ENCODE peak calls at places on chromosomes 7 and 10, in seven cellular contexts. B is AG04449, P is HCT116, H is AG09309, L is HepG2, O is esophagus squamous epithelium, K is ovary. J is an unnamed sample.

GRCh38 chr7:116772423-116772852 is 89.9 kb upstream of the CAPZA2 start:
- DNase-seq in B (no peak), P (peak), H (no peak), L (peak), O (no peak), K (no peak), J (peak)

GRCh38 chr7:33979807-33980355 is 74.5 kb downstream of the BMPER start:
- DNase-seq in B (peak), P (no peak), H (peak), L (peak), O (no peak), K (no peak), J (peak)

GRCh38 chr7:106736508-106737201 is 75.7 kb upstream of the CCDC71L start:
- DNase-seq in B (peak), P (peak), H (peak), L (peak), O (no peak), K (no peak), J (peak)

GRCh38 chr10:77601488-77601887 is 36.1 kb downstream of the KCNMA1 start:
- DNase-seq in B (no peak), P (no peak), H (no peak), L (no peak), O (no peak), K (peak), J (peak)

GRCh38 chr7:73565675-73566342 is 8.3 kb upstream of the BCL7B start:
- DNase-seq in B (no peak), P (no peak), H (no peak), L (no peak), O (no peak), K (no peak), J (no peak)

GRCh38 chr7:47458486-47458885 is 123.4 kb downstream of the TNS3 start:
- DNase-seq in B (no peak), P (no peak), H (no peak), L (no peak), O (no peak), K (no peak), J (no peak)

GRCh38 chr7:20327047-20327446 is 3.7 kb upstream of the ITGB8 start:
- DNase-seq in B (no peak), P (no peak), H (no peak), L (no peak), O (no peak), K (no peak), J (peak)

GRCh38 chr7:140005754-140006503 is 56.8 kb downstream of the PARP12 start:
- DNase-seq in B (no peak), P (peak), H (no peak), L (peak), O (no peak), K (no peak), J (no peak)

GRCh38 chr10:79400567-79401004 is 44.8 kb downstream of the ZCCHC24 start:
- DNase-seq in B (no peak), P (peak), H (no peak), L (peak), O (no peak), K (no peak), J (peak)

GRCh38 chr10:91887075-91887899 is 22.0 kb downstream of the FGFBP3 start:
- DNase-seq in B (no peak), P (no peak), H (no peak), L (peak), O (no peak), K (peak), J (no peak)

GRCh38 chr10:3395487-3395886 is 222.9 kb upstream of the PITRM1 start:
- DNase-seq in B (no peak), P (no peak), H (no peak), L (no peak), O (no peak), K (no peak), J (no peak)

GRCh38 chr7:29854257-29854938 is 48.1 kb downstream of the WIPF3 start:
- DNase-seq in B (no peak), P (no peak), H (no peak), L (no peak), O (no peak), K (no peak), J (no peak)

GRCh38 chr7:4744391-4745264 is 30.8 kb upstream of the AP5Z1 start:
- DNase-seq in B (peak), P (peak), H (peak), L (peak), O (peak), K (peak), J (peak)

GRCh38 chr7:1897861-1898627 is 228.0 kb downstream of the ELFN1 start:
- DNase-seq in B (no peak), P (no peak), H (no peak), L (no peak), O (no peak), K (no peak), J (no peak)

GRCh38 chr10:131119626-131120355 is 191.7 kb downstream of the TCERG1L start:
- DNase-seq in B (no peak), P (no peak), H (no peak), L (no peak), O (no peak), K (no peak), J (no peak)

GRCh38 chr7:105304040-105304895 is 84.5 kb downstream of the SRPK2 start:
- DNase-seq in B (no peak), P (peak), H (peak), L (peak), O (no peak), K (no peak), J (peak)
- H3K4me3 ChIP-seq in B (no peak), P (no peak), H (no peak), L (peak), O (no peak), K (peak), J (peak)

GRCh38 chr10:27844223-27844622 is 98.6 kb upstream of the MKX start:
- DNase-seq in B (no peak), P (no peak), H (no peak), L (no peak), O (no peak), K (no peak), J (no peak)
- TF ChIP-seq CTCF in B (no peak), P (no peak), H (no peak), L (no peak), O (no peak), K (no peak), J (no peak)

GRCh38 chr7:45881759-45882464 is 6.4 kb upstream of the IGFBP1 start:
- DNase-seq in B (no peak), P (no peak), H (peak), L (peak), O (no peak), K (peak), J (peak)

GRCh38 chr7:45882465-45882810 is 5.8 kb upstream of the IGFBP1 start:
- DNase-seq in B (no peak), P (no peak), H (no peak), L (peak), O (no peak), K (no peak), J (no peak)

GRCh38 chr7:45878457-45879144 is 5.7 kb upstream of the CCDC201 start:
- DNase-seq in B (no peak), P (no peak), H (no peak), L (no peak), O (no peak), K (no peak), J (no peak)

GRCh38 chr7:45881280-45881758 is 7.0 kb upstream of the IGFBP1 start:
- DNase-seq in B (no peak), P (no peak), H (no peak), L (no peak), O (no peak), K (no peak), J (no peak)

DNA sequence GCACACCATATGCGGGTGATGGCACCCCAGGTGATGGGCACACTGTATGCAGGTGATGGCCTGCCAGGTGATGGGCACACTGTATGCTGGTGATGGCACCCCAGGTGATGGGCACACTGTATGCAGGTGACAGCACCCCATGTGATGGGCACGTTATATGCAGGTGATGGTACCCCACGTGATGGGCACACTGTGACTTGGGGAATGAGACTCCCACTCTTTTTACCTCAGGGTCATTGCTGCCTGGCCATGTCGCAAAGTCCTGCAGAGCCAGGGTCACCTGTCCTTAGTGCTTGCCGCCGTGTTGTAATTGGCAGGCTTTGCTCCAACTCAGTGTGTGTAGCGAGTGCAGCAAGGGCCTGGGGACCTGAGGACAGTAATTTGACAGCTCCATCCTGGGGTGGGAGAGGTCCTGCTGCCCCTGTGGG is 7.6 kb upstream of the CCDC201 start:
- DNase-seq in B (no peak), P (no peak), H (no peak), L (no peak), O (no peak), K (no peak), J (no peak)
- H3K4me3 ChIP-seq in B (no peak), P (no peak), H (no peak), L (no peak), O (no peak), K (no peak), J (no peak)

GRCh38 chr10:83677795-83678194 is 461.5 kb upstream of the GHITM start:
- DNase-seq in B (no peak), P (no peak), H (no peak), L (no peak), O (no peak), K (no peak), J (no peak)
- TF ChIP-seq CTCF in B (no peak), P (no peak), H (no peak), L (no peak), O (no peak), K (no peak), J (peak)

GRCh38 chr10:71214641-71215160 is 2.3 kb downstream of the UNC5B start:
- DNase-seq in B (no peak), P (no peak), H (no peak), L (no peak), O (no peak), K (no peak), J (no peak)
- H3K4me3 ChIP-seq in B (peak), P (no peak), H (peak), L (no peak), O (no peak), K (no peak), J (peak)

DNA sequence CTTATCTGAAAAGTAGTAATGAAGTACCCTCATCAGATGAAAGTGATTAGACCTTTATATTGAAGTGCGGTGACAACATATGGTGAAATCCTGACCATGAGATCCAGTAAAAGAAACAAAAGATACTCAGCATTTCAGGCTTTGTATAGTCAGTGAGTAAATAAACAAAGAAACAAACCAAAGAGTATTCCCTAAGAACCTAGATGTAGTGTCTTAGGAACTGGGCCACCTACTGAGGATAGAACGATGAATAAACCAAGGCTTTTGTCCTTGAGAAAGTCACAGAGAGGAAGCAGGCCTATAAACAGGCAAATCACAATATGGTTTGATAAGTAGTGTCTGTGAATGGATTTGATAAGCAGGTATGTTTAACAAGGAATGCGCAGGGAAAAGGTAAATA is 46.2 kb downstream of the ZNF277 start:
- DNase-seq in B (no peak), P (no peak), H (no peak), L (no peak), O (no peak), K (no peak), J (no peak)
- TF ChIP-seq CTCF in B (no peak), P (no peak), H (no peak), L (no peak), O (no peak), K (no peak), J (no peak)

J was measured in foreskin fibroblast.